ENCODE peak calls at places on chromosomes 6 and 20, in six cellular contexts. One of them, this sample, is unnamed.
A peak's percentile ranks its signal among the peaks of the same experiment; 100 is the strongest.

GRCh38 chr6:117547688-117548621 is 54.4 kb downstream of the GOPC start:
- DNase-seq in GM20000: peak; percentile 52
- DNase-seq in brain microvascular endothelial cell: peak; percentile 35
- DNase-seq in fibroblast of the aortic adventitia: no peak
- DNase-seq in AG04450: no peak
- DNase-seq in ovary: peak; percentile 79
- DNase-seq in this sample: peak; percentile 66

GRCh38 chr6:99587792-99588191 is 18.8 kb upstream of the PRDM13 start:
- DNase-seq in brain microvascular endothelial cell: no peak
- DNase-seq in ovary: no peak
- DNase-seq in AG04450: no peak
- DNase-seq in GM20000: no peak
- DNase-seq in fibroblast of the aortic adventitia: no peak
- DNase-seq in this sample: no peak

GRCh38 chr6:143449731-143450452 is 603 bp downstream of the ADAT2 start:
- DNase-seq in AG04450: no peak
- DNase-seq in ovary: no peak
- DNase-seq in GM20000: peak; percentile 19
- DNase-seq in brain microvascular endothelial cell: peak; percentile 45
- DNase-seq in fibroblast of the aortic adventitia: peak; percentile 38
- DNase-seq in this sample: peak; percentile 55

GRCh38 chr6:9611016-9611415 is 803.9 kb downstream of the TFAP2A start:
- DNase-seq in AG04450: no peak
- DNase-seq in ovary: no peak
- DNase-seq in brain microvascular endothelial cell: no peak
- DNase-seq in fibroblast of the aortic adventitia: no peak
- DNase-seq in GM20000: no peak
- DNase-seq in this sample: no peak

GRCh38 chr6:13431059-13431656 is 56.2 kb downstream of the GFOD1 start:
- DNase-seq in brain microvascular endothelial cell: no peak
- DNase-seq in fibroblast of the aortic adventitia: no peak
- DNase-seq in AG04450: no peak
- DNase-seq in ovary: no peak
- DNase-seq in GM20000: no peak
- DNase-seq in this sample: peak; percentile 52

GRCh38 chr6:129342243-129342642 is 367.7 kb downstream of the ARHGAP18 start:
- DNase-seq in brain microvascular endothelial cell: no peak
- DNase-seq in fibroblast of the aortic adventitia: peak; percentile 68
- DNase-seq in GM20000: no peak
- DNase-seq in ovary: no peak
- DNase-seq in AG04450: no peak
- DNase-seq in this sample: no peak

GRCh38 chr6:122202576-122203137 is 196.8 kb upstream of the HSF2 start:
- DNase-seq in fibroblast of the aortic adventitia: no peak
- DNase-seq in ovary: no peak
- DNase-seq in brain microvascular endothelial cell: no peak
- DNase-seq in AG04450: no peak
- DNase-seq in GM20000: no peak
- DNase-seq in this sample: no peak

GRCh38 chr6:87483929-87484328 is 11.2 kb downstream of the SLC35A1 start:
- DNase-seq in brain microvascular endothelial cell: peak; percentile 40
- DNase-seq in fibroblast of the aortic adventitia: no peak
- DNase-seq in AG04450: no peak
- DNase-seq in GM20000: no peak
- DNase-seq in ovary: no peak
- DNase-seq in this sample: peak; percentile 60

GRCh38 chr6:166707045-166707444 is 80.0 kb upstream of the RPS6KA2 start:
- DNase-seq in fibroblast of the aortic adventitia: peak; percentile 8
- DNase-seq in GM20000: peak; percentile 50
- DNase-seq in AG04450: no peak
- DNase-seq in ovary: no peak
- DNase-seq in brain microvascular endothelial cell: peak; percentile 43
- DNase-seq in this sample: peak; percentile 55

GRCh38 chr6:31712296-31712695 is 2.9 kb upstream of the LY6G6D start:
- DNase-seq in fibroblast of the aortic adventitia: no peak
- DNase-seq in ovary: no peak
- DNase-seq in AG04450: no peak
- DNase-seq in brain microvascular endothelial cell: no peak
- DNase-seq in GM20000: no peak
- DNase-seq in this sample: no peak

GRCh38 chr6:29743568-29743967 is 20.3 kb downstream of the HLA-F start:
- DNase-seq in fibroblast of the aortic adventitia: no peak
- DNase-seq in brain microvascular endothelial cell: no peak
- DNase-seq in AG04450: no peak
- DNase-seq in ovary: no peak
- DNase-seq in GM20000: no peak
- DNase-seq in this sample: no peak

GRCh38 chr6:159608961-159609673 is 83.9 kb downstream of the SOD2 start:
- DNase-seq in AG04450: no peak
- DNase-seq in brain microvascular endothelial cell: peak; percentile 30
- DNase-seq in GM20000: peak; percentile 63
- DNase-seq in ovary: no peak
- DNase-seq in fibroblast of the aortic adventitia: peak; percentile 52
- DNase-seq in this sample: peak; percentile 37

GRCh38 chr6:25555188-25555587 is 96.8 kb upstream of the SCGN start:
- DNase-seq in GM20000: no peak
- DNase-seq in brain microvascular endothelial cell: no peak
- DNase-seq in ovary: no peak
- DNase-seq in fibroblast of the aortic adventitia: no peak
- DNase-seq in AG04450: no peak
- DNase-seq in this sample: no peak

GRCh38 chr6:78629154-78629721 is 238.1 kb upstream of the IRAK1BP1 start:
- DNase-seq in AG04450: no peak
- DNase-seq in GM20000: no peak
- DNase-seq in brain microvascular endothelial cell: peak; percentile 45
- DNase-seq in fibroblast of the aortic adventitia: peak; percentile 32
- DNase-seq in ovary: no peak
- DNase-seq in this sample: no peak

GRCh38 chr6:129476248-129476564 is 233.8 kb downstream of the ARHGAP18 start:
- DNase-seq in brain microvascular endothelial cell: no peak
- DNase-seq in ovary: no peak
- DNase-seq in AG04450: no peak
- DNase-seq in GM20000: no peak
- DNase-seq in fibroblast of the aortic adventitia: no peak
- DNase-seq in this sample: no peak

GRCh38 chr20:61253264-61253639 is 1.2 kb downstream of the CDH4 start:
- DNase-seq in AG04450: no peak
- DNase-seq in GM20000: peak; percentile 45
- DNase-seq in fibroblast of the aortic adventitia: no peak
- DNase-seq in ovary: no peak
- DNase-seq in brain microvascular endothelial cell: no peak
- DNase-seq in this sample: no peak

GRCh38 chr20:62668441-62669027 is 26.2 kb downstream of the SLCO4A1 start:
- DNase-seq in brain microvascular endothelial cell: peak; percentile 68
- DNase-seq in fibroblast of the aortic adventitia: peak; percentile 81
- DNase-seq in AG04450: peak; percentile 54
- DNase-seq in ovary: peak; percentile 80
- DNase-seq in GM20000: peak; percentile 80
- DNase-seq in this sample: peak; percentile 25

GRCh38 chr6:57242505-57242904 is 20.4 kb upstream of the RAB23 start:
- DNase-seq in brain microvascular endothelial cell: peak; percentile 78
- DNase-seq in fibroblast of the aortic adventitia: peak; percentile 95
- DNase-seq in AG04450: peak; percentile 88
- DNase-seq in ovary: no peak
- DNase-seq in GM20000: no peak
- DNase-seq in this sample: no peak

GRCh38 chr20:17971571-17972013 is 2.8 kb downstream of the MGME1 start:
- DNase-seq in GM20000: no peak
- DNase-seq in fibroblast of the aortic adventitia: peak; percentile 62
- DNase-seq in AG04450: no peak
- DNase-seq in brain microvascular endothelial cell: peak; percentile 51
- DNase-seq in ovary: no peak
- DNase-seq in this sample: no peak

GRCh38 chr6:52261229-52261628 is 16.9 kb upstream of the IL17F start:
- DNase-seq in brain microvascular endothelial cell: peak; percentile 10
- DNase-seq in GM20000: no peak
- DNase-seq in ovary: no peak
- DNase-seq in AG04450: peak; percentile 77
- DNase-seq in fibroblast of the aortic adventitia: peak; percentile 56
- DNase-seq in this sample: no peak

GRCh38 chr20:21840991-21841390 is 135.5 kb downstream of the PAX1 start:
- DNase-seq in AG04450: no peak
- DNase-seq in brain microvascular endothelial cell: no peak
- DNase-seq in fibroblast of the aortic adventitia: no peak
- DNase-seq in GM20000: no peak
- DNase-seq in ovary: no peak
- DNase-seq in this sample: no peak

GRCh38 chr6:137146206-137146605 is 27.2 kb downstream of the IL22RA2 start:
- DNase-seq in ovary: no peak
- DNase-seq in GM20000: no peak
- DNase-seq in fibroblast of the aortic adventitia: no peak
- DNase-seq in brain microvascular endothelial cell: no peak
- DNase-seq in AG04450: no peak
- DNase-seq in this sample: no peak

GRCh38 chr6:129105793-129106192 is 222.9 kb downstream of the LAMA2 start:
- DNase-seq in ovary: no peak
- DNase-seq in AG04450: no peak
- DNase-seq in fibroblast of the aortic adventitia: no peak
- DNase-seq in brain microvascular endothelial cell: no peak
- DNase-seq in GM20000: no peak
- DNase-seq in this sample: no peak

GRCh38 chr20:61442075-61442670 is 190.1 kb downstream of the CDH4 start:
- DNase-seq in fibroblast of the aortic adventitia: no peak
- DNase-seq in ovary: no peak
- DNase-seq in brain microvascular endothelial cell: no peak
- DNase-seq in AG04450: no peak
- DNase-seq in GM20000: no peak
- DNase-seq in this sample: no peak

GRCh38 chr6:7201732-7202541 is 94.2 kb downstream of the RREB1 start:
- DNase-seq in AG04450: no peak
- DNase-seq in brain microvascular endothelial cell: no peak
- DNase-seq in fibroblast of the aortic adventitia: no peak
- DNase-seq in ovary: no peak
- DNase-seq in GM20000: peak; percentile 81
- DNase-seq in this sample: peak; percentile 36

GRCh38 chr6:37607949-37608348 is 89.7 kb downstream of the MDGA1 start:
- DNase-seq in ovary: no peak
- DNase-seq in GM20000: no peak
- DNase-seq in AG04450: peak; percentile 15
- DNase-seq in fibroblast of the aortic adventitia: peak; percentile 49
- DNase-seq in brain microvascular endothelial cell: peak; percentile 20
- DNase-seq in this sample: no peak

DNA sequence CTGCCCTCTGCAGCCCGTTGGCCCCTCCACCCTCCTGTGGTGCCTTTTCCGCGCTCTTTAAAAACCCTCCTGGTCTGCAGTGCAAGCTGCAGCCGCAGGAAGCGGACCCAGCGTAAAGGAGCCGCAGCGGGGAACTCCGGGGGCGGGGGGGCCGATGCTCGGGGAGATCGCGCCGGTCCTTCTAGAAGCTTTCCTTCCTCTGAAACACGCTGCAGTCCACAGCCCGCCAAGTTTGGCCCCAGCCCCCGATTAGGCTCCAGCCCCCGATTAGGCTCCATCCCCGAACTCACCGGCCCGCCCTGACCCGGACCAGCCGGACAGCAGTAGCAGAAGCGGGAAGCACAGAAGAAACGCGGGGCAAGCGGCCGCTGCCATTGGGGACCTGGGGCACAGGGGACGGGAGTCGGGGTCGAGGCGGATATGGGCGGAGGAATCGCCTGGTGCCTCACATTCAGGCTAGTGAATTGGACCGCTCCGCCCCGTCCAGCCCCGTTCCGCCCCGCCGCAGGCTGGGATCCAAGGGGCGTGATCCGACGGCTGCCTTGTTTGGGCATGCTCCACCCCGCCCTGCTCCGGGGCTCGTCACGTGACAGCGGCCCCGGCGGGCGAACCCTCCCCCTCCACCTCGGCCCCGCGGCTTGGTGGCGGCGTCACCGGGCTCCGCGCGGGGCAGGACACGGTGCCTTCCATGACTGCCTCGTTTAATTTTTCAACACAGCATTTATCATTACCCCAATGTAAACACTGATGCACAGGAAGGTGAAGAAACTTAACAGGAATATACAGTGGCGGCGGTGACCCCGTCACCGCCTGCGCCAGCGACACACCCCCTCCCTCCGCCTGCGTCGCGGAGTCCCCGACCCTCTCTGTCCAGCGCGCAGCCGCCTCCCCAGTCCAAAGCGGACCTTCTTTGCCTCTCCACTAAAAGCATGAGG is 20.3 kb downstream of the RAET1L start:
- DNase-seq in ovary: peak; percentile 93
- DNase-seq in fibroblast of the aortic adventitia: peak; percentile 75
- DNase-seq in GM20000: peak; percentile 90
- DNase-seq in brain microvascular endothelial cell: peak; percentile 84
- DNase-seq in AG04450: peak; percentile 67
- DNase-seq in this sample: peak; percentile 94
- TF ChIP-seq CTCF in ovary: no peak
- TF ChIP-seq CTCF in fibroblast of the aortic adventitia: no peak
- TF ChIP-seq CTCF in GM20000: no peak
- TF ChIP-seq CTCF in brain microvascular endothelial cell: peak; percentile 49
- TF ChIP-seq CTCF in AG04450: no peak
- TF ChIP-seq CTCF in this sample: no peak

GRCh38 chr20:50788045-50788867 is 6.6 kb upstream of the BCAS4 start:
- DNase-seq in AG04450: peak; percentile 53
- DNase-seq in fibroblast of the aortic adventitia: peak; percentile 87
- DNase-seq in brain microvascular endothelial cell: peak; percentile 45
- DNase-seq in GM20000: no peak
- DNase-seq in ovary: peak; percentile 52
- DNase-seq in this sample: no peak
- TF ChIP-seq CTCF in AG04450: peak; percentile 75
- TF ChIP-seq CTCF in fibroblast of the aortic adventitia: peak; percentile 77
- TF ChIP-seq CTCF in brain microvascular endothelial cell: peak; percentile 73
- TF ChIP-seq CTCF in GM20000: no peak
- TF ChIP-seq CTCF in ovary: no peak
- TF ChIP-seq CTCF in this sample: no peak

DNA sequence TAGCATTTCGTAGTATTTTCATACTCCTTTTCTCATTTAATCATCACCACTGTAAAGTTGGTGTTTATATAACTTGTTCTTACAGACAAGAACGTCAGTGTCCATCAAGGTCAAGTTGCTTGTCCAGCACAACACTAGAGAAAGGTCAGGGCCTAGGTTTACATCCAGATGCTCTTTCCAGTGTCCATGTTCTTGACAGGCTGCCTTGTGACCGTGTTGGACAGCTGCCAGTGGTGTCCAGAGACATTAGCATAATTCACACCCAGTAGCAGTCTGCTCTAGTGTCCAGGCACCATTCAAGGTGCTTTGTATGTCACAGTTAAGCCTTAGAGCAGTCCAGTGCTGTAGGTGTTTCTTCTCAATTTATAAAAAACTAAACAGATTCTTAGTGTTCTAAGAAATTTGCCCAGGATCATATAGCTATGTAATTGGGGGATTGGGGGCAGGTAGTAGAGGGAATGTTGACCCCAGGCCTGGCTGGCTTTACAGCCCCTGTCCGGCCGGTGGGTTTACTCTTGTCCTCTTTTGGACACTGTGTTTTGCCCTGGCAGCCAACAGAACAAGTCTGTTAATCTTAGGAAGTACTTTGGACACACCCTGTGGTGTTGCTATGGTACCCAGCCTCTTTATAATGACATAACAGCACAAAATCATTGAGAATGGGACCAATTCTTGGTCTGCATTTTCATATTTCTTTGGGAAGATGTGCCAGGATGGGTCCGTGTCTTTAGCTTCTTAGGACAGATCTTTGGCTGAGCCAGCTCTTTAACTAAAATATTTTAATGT is 8.0 kb downstream of the STK35 start:
- DNase-seq in AG04450: no peak
- DNase-seq in brain microvascular endothelial cell: no peak
- DNase-seq in fibroblast of the aortic adventitia: peak; percentile 34
- DNase-seq in ovary: peak; percentile 49
- DNase-seq in GM20000: no peak
- DNase-seq in this sample: no peak
- TF ChIP-seq CTCF in AG04450: no peak
- TF ChIP-seq CTCF in brain microvascular endothelial cell: no peak
- TF ChIP-seq CTCF in fibroblast of the aortic adventitia: no peak
- TF ChIP-seq CTCF in ovary: no peak
- TF ChIP-seq CTCF in GM20000: no peak
- TF ChIP-seq CTCF in this sample: no peak

GRCh38 chr6:115485400-115485799 is 575.3 kb downstream of the FRK start:
- DNase-seq in brain microvascular endothelial cell: no peak
- DNase-seq in fibroblast of the aortic adventitia: no peak
- DNase-seq in AG04450: no peak
- DNase-seq in ovary: no peak
- DNase-seq in GM20000: no peak
- DNase-seq in this sample: no peak
- TF ChIP-seq CTCF in brain microvascular endothelial cell: no peak
- TF ChIP-seq CTCF in fibroblast of the aortic adventitia: no peak
- TF ChIP-seq CTCF in AG04450: no peak
- TF ChIP-seq CTCF in ovary: no peak
- TF ChIP-seq CTCF in GM20000: no peak
- TF ChIP-seq CTCF in this sample: no peak

This sample was measured in activated CD8-positive, alpha-beta T cell treated with anti-CD3 and anti-CD28 coated beads for 36 hours.